ENCODE peak calls at places on chromosomes 16 and 17, in four cellular contexts. G is A549; Z is activated CD8-positive, alpha-beta T cell treated with anti-CD3 and anti-CD28 coated beads for 36 hours; E is kidney glomerular epithelial cell. U is an unnamed sample.

GRCh38 chr16:79269211-79269863 is 331.2 kb downstream of the MAF start:
- DNase-seq in Z (peak), E (no peak), G (no peak), U (no peak)

GRCh38 chr17:42553161-42553818 is 567 bp downstream of the HSD17B1 start:
- DNase-seq in E (no peak), Z (no peak), G (no peak), U (no peak)

GRCh38 chr16:24645739-24646645 is 83.5 kb upstream of the TNRC6A start:
- DNase-seq in G (peak), Z (no peak), E (peak), U (no peak)

GRCh38 chr16:27402964-27403600 is 1.1 kb downstream of the IL21R start:
- DNase-seq in Z (peak), E (no peak), G (no peak), U (no peak)

GRCh38 chr17:4490109-4490591 is 8.5 kb upstream of the SPNS2 start:
- DNase-seq in E (no peak), Z (no peak), G (peak), U (no peak)

GRCh38 chr17:78852709-78853111 is 12.1 kb upstream of the USP36 start:
- DNase-seq in E (no peak), G (no peak), Z (no peak), U (no peak)

GRCh38 chr17:10058924-10059683 is 139.3 kb downstream of the GAS7 start:
- DNase-seq in Z (no peak), G (no peak), E (no peak), U (no peak)

GRCh38 chr16:50814541-50814940 is 72.7 kb downstream of the CYLD start:
- DNase-seq in E (no peak), Z (no peak), G (no peak), U (no peak)

GRCh38 chr17:47274319-47275069 is 20.9 kb downstream of the ITGB3 start:
- DNase-seq in G (no peak), E (no peak), Z (no peak), U (no peak)

GRCh38 chr16:48409839-48410610 is 24.8 kb upstream of the SIAH1 start:
- DNase-seq in G (peak), E (peak), Z (no peak), U (no peak)

GRCh38 chr16:89031715-89032659 is 55.0 kb upstream of the CBFA2T3 start:
- DNase-seq in G (no peak), E (no peak), Z (peak), U (no peak)

U was measured in gastrocnemius medialis.